ENCODE peak calls at places on chromosome 15, in ten cellular contexts. D is BE2C, R is glutamatergic neuron, I is substantia nigra, G is H7, X is activated T-cell treated with anti-CD3 and anti-CD28 coated beads for 4 hours, Y is HFFc6, Z is GM20000, H is NCI-H774, P is lower leg skin. N is an unnamed sample.

GRCh38 chr15:70316059-70316600 is 218.4 kb upstream of the TLE3 start:
- DNase-seq in D (no peak), R (no peak), I (no peak), G (no peak), X (no peak), Y (no peak), Z (no peak), H (no peak), P (no peak), N (no peak)

GRCh38 chr15:28955160-28955502 is 69.4 kb downstream of the APBA2 start:
- DNase-seq in D (peak), R (no peak), I (no peak), G (no peak), X (no peak), Y (no peak), Z (no peak), H (no peak), P (peak), N (no peak)

GRCh38 chr15:69980311-69981059 is 117.2 kb downstream of the TLE3 start:
- DNase-seq in D (no peak), R (no peak), I (no peak), G (no peak), X (no peak), Y (no peak), Z (no peak), H (peak), P (peak), N (no peak)

GRCh38 chr15:79082363-79083070 is 8.1 kb downstream of the RASGRF1 start:
- DNase-seq in D (no peak), R (no peak), I (no peak), G (no peak), X (no peak), Y (no peak), Z (no peak), H (no peak), P (no peak), N (no peak)

GRCh38 chr15:44328135-44328534 is 39.6 kb downstream of the GOLM2 start:
- DNase-seq in D (no peak), R (no peak), I (no peak), G (no peak), X (no peak), Y (no peak), Z (no peak), H (no peak), P (no peak), N (no peak)

GRCh38 chr15:61091229-61091628 is 137.9 kb downstream of the RORA start:
- DNase-seq in D (peak), R (no peak), I (no peak), G (no peak), X (no peak), Y (no peak), Z (no peak), H (peak), P (no peak), N (no peak)

GRCh38 chr15:99476413-99477222 is 89.2 kb upstream of the MEF2A start:
- DNase-seq in D (peak), R (no peak), I (peak), G (peak), X (no peak), Y (peak), Z (peak), H (no peak), P (peak), N (no peak)

GRCh38 chr15:40242671-40243070 is 3.8 kb downstream of the PAK6 start:
- DNase-seq in D (no peak), R (no peak), I (no peak), G (peak), X (no peak), Y (no peak), Z (peak), H (no peak), P (peak), N (no peak)

GRCh38 chr15:92304239-92304975 is 89.3 kb upstream of the ST8SIA2 start:
- DNase-seq in D (no peak), R (no peak), I (no peak), G (no peak), X (no peak), Y (no peak), Z (no peak), H (no peak), P (no peak), N (no peak)

GRCh38 chr15:91271565-91272153 is 171.6 kb downstream of the SV2B start:
- DNase-seq in D (peak), R (peak), I (peak), G (peak), X (peak), Y (peak), Z (peak), H (peak), P (no peak), N (peak)

GRCh38 chr15:78841307-78841706 is 30.0 kb upstream of the ADAMTS7 start:
- DNase-seq in D (no peak), R (no peak), I (no peak), G (no peak), X (no peak), Y (no peak), Z (no peak), H (no peak), P (no peak), N (peak)

GRCh38 chr15:73869216-73869995 is 4.0 kb upstream of the TBC1D21 start:
- DNase-seq in D (no peak), R (no peak), I (no peak), G (no peak), X (no peak), Y (no peak), Z (no peak), H (no peak), P (peak), N (no peak)

GRCh38 chr15:26197719-26198118 is 334.6 kb upstream of the ATP10A start:
- DNase-seq in D (no peak), R (no peak), I (peak), G (no peak), X (no peak), Y (no peak), Z (no peak), H (no peak), P (no peak), N (no peak)

GRCh38 chr15:55407949-55408766 is at the start of the genes CCPG1 and PIERCE2:
- DNase-seq in D (peak), R (peak), I (peak), G (peak), X (peak), Y (peak), Z (peak), H (peak), P (peak), N (peak)

GRCh38 chr15:80998252-80998651 is 2.5 kb upstream of the TLNRD1 start:
- DNase-seq in D (no peak), R (no peak), I (no peak), G (no peak), X (no peak), Y (no peak), Z (no peak), H (no peak), P (no peak), N (no peak)